ENCODE peak calls at places on chromosomes 6 and 20, in five cellular contexts. Z is transverse colon, S is fibroblast of villous mesenchyme, B is astrocyte, I is Calu3. R is an unnamed sample.

GRCh38 chr6:110042670-110043296 is 64.7 kb downstream of the GPR6 start:
- DNase-seq in Z (no peak), S (no peak), B (no peak), I (no peak), R (no peak)

GRCh38 chr20:2109425-2110210 is 8.0 kb downstream of the STK35 start:
- DNase-seq in Z (peak; percentile 46), S (peak; percentile 63), B (no peak), I (no peak), R (no peak)

GRCh38 chr6:7108196-7108963 is 619 bp downstream of the RREB1 start:
- DNase-seq in Z (peak; percentile 61), S (peak; percentile 62), B (peak; percentile 40), I (peak; percentile 39), R (peak; percentile 55)

GRCh38 chr6:2505624-2506023 is 245.1 kb downstream of the MYLK4 start:
- DNase-seq in Z (no peak), S (no peak), B (no peak), I (no peak), R (no peak)

GRCh38 chr20:44187054-44187762 is at the start of gene JPH2:
- DNase-seq in Z (peak; percentile 56), S (peak; percentile 68), B (peak; percentile 68), I (peak; percentile 44), R (no peak)

GRCh38 chr6:165245716-165246115 is 63.7 kb downstream of the C6orf118 start:
- DNase-seq in Z (no peak), S (no peak), B (peak; percentile 2), I (no peak), R (no peak)

GRCh38 chr20:17705916-17706315 is 6.2 kb downstream of the BANF2 start:
- DNase-seq in Z (no peak), S (no peak), B (no peak), I (no peak), R (no peak)

GRCh38 chr20:36440370-36441026 is 100.8 kb upstream of the MYL9 start:
- DNase-seq in Z (no peak), S (no peak), B (no peak), I (no peak), R (no peak)

GRCh38 chr20:48831702-48832422 is 4.1 kb upstream of the PREX1 start:
- DNase-seq in Z (peak; percentile 22), S (peak; percentile 63), B (no peak), I (peak; percentile 44), R (no peak)

GRCh38 chr6:37308084-37308817 is 45.5 kb upstream of the RNF8 start:
- DNase-seq in Z (no peak), S (peak; percentile 46), B (peak; percentile 73), I (no peak), R (no peak)

GRCh38 chr6:94260755-94261154 is 841.4 kb upstream of the EPHA7 start:
- DNase-seq in Z (no peak), S (no peak), B (no peak), I (no peak), R (no peak)

GRCh38 chr6:31586596-31586995 is 519 bp downstream of the LST1 start:
- DNase-seq in Z (peak; percentile 24), S (no peak), B (no peak), I (no peak), R (no peak)

GRCh38 chr20:3813758-3814581 is 6.4 kb upstream of the AP5S1 start:
- DNase-seq in Z (no peak), S (no peak), B (no peak), I (no peak), R (no peak)

GRCh38 chr20:29873946-29874345 is 1383.5 kb upstream of the DEFB115 start:
- DNase-seq in Z (peak; percentile 29), S (peak; percentile 46), B (peak; percentile 30), I (peak; percentile 20), R (peak; percentile 38)

GRCh38 chr6:51655517-51655916 is 431.9 kb downstream of the PKHD1 start:
- DNase-seq in Z (no peak), S (no peak), B (no peak), I (no peak), R (no peak)

GRCh38 chr6:157080986-157081391 is 242.3 kb downstream of the TMEM242 start:
- DNase-seq in Z (no peak), S (no peak), B (no peak), I (no peak), R (no peak)

GRCh38 chr6:115976321-115976870 is 84.3 kb downstream of the FRK start:
- DNase-seq in Z (no peak), S (no peak), B (no peak), I (no peak), R (no peak)

GRCh38 chr20:63894358-63895201 is at the start of gene DNAJC5:
- DNase-seq in Z (peak; percentile 97), S (peak; percentile 91), B (peak; percentile 58), I (peak; percentile 99), R (peak; percentile 100)

GRCh38 chr6:166786704-166787293 is 159.7 kb upstream of the RPS6KA2 start:
- DNase-seq in Z (no peak), S (peak; percentile 72), B (peak; percentile 33), I (peak; percentile 37), R (peak; percentile 78)

GRCh38 chr6:96433950-96434349 is 87.7 kb upstream of the UFL1 start:
- DNase-seq in Z (no peak), S (no peak), B (no peak), I (no peak), R (no peak)

GRCh38 chr20:62616728-62617621 is 25.3 kb upstream of the SLCO4A1 start:
- DNase-seq in Z (peak; percentile 80), S (peak; percentile 69), B (peak; percentile 20), I (peak; percentile 92), R (peak; percentile 91)

GRCh38 chr6:170438402-170438753 is 114.7 kb downstream of the PSMB1 start:
- DNase-seq in Z (peak; percentile 84), S (peak; percentile 98), B (peak; percentile 99), I (peak; percentile 75), R (peak; percentile 87)

GRCh38 chr6:104954091-104954797 is 2.7 kb upstream of the LIN28B start:
- DNase-seq in Z (no peak), S (no peak), B (no peak), I (no peak), R (no peak)

DNA sequence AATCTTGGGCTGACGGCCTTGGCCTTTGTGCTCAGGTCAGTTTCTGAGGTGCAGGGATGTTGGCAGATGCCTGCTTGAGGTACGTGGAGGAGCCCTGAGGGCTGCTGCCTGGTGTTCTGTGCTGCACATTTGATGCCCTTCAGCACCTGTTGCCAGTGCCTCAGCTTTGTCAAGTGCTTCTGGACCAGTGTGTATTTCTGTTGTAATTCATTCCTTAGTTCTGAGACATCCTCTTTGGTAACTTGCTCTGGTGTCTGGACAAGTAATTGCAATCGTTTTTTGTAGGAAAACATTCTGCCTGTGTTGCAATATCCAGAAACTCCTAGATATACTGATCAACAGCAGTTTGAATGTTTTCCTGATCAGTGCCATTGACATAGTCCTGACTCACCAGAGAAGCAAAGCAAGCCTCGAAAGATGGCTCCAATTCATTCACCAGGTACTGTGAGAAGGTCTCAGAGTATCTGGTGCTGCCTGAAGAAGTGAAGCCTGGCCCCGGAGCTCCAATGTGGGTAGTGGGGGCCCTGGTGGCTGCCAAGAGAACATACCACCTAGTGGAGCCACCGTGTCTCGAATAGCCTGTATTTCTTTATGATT is 26.7 kb downstream of the ZNF337 start:
- DNase-seq in Z (no peak), S (peak; percentile 87), B (peak; percentile 43), I (no peak), R (no peak)
- TF ChIP-seq CTCF in Z (no peak), S (peak; percentile 32), B (no peak), I (no peak), R (no peak)

GRCh38 chr6:107083047-107083768 is 32.1 kb downstream of the BEND3 start:
- DNase-seq in Z (no peak), S (no peak), B (no peak), I (no peak), R (no peak)

GRCh38 chr6:107080036-107080435 is 35.3 kb downstream of the BEND3 start:
- DNase-seq in Z (no peak), S (no peak), B (no peak), I (peak; percentile 12), R (no peak)

GRCh38 chr6:107079429-107079828 is 35.9 kb downstream of the BEND3 start:
- DNase-seq in Z (no peak), S (no peak), B (no peak), I (no peak), R (no peak)

GRCh38 chr6:107083921-107084320 is 31.4 kb downstream of the BEND3 start:
- DNase-seq in Z (no peak), S (no peak), B (no peak), I (no peak), R (no peak)

GRCh38 chr6:107082045-107082444 is 33.3 kb downstream of the BEND3 start:
- DNase-seq in Z (no peak), S (peak; percentile 49), B (no peak), I (no peak), R (no peak)
- TF ChIP-seq CTCF in Z (no peak), S (no peak), B (no peak), I (no peak), R (no peak)

GRCh38 chr6:88304515-88304914 is 138.4 kb upstream of the CNR1 start:
- DNase-seq in Z (no peak), S (no peak), B (no peak), I (no peak), R (no peak)

GRCh38 chr6:88298446-88298845 is 132.3 kb upstream of the CNR1 start:
- DNase-seq in Z (no peak), S (no peak), B (no peak), I (no peak), R (no peak)

GRCh38 chr6:88301888-88302768 is 136.0 kb upstream of the CNR1 start:
- DNase-seq in Z (no peak), S (no peak), B (no peak), I (no peak), R (no peak)

DNA sequence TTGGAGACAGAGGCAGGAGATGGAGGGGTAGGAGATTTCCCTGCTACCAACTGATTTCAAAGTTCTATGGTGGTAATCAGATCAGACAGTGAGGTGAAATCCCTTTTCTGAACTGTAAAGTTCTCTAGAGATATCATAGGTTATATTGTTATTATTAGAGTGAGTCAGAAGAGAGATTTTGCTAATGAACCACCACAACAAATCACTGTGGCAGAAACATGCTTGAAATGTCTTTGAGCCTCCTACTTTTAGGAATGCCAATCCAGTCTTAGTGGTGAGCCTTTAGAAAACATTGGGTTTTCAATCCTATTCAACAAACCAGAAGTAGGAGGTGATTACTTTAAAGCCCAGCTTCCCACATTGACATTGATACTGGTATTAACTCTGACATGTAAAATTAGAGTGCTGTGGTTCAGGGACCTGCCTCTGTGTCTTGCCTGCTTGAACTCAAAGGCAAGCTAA is 136.7 kb upstream of the CNR1 start:
- DNase-seq in Z (no peak), S (no peak), B (peak; percentile 55), I (no peak), R (no peak)
- TF ChIP-seq CTCF in Z (no peak), S (no peak), B (no peak), I (no peak), R (no peak)

DNA sequence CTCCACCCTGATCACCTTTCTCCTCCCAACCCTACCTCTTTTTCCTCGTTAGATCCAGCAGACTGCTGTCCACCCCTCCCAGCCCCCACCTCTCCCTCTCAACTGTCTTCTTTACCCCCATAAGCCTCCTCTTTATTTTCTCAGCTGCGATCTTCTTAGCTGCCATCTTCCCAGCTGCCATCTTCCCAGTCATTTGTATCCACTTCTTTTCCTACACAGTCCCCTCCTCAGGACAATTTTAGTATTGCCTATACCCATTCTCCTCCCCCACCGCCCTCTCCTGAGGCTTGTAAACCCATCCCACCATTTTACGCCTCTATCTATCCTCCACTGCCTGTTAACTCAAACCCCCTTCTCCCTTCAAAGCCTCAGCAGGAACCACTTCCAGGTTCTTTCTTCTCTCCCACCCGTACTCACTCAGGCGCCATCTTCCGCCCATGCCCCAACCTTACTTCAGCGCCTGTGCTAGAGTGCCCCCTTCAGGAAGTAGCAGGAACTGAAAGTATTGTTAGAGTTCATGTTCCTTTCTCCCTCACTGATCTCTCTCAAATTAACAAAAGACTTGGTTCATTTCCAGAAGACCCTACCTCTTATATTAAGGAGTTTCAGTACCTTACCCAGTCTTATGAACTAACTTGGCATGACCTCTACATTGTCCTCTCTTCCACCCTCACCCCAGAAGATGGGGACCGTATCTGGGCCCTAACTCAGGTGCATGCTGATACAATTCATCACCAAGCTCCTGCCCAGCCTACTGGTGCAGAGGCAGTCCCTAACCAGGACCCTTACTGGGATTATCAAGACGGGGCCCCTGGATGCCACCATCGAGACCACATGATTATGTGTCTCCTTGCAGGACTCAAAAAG is 236.0 kb downstream of the ADGRG6 start:
- DNase-seq in Z (no peak), S (peak; percentile 33), B (no peak), I (no peak), R (no peak)
- TF ChIP-seq CTCF in Z (no peak), S (peak; percentile 64), B (peak; percentile 17), I (no peak), R (peak; percentile 10)

R was measured in GM13976.